ENCODE peak calls at places on chromosomes 12 and 14, in nine cellular contexts. R, O, X, U, B, D, S, W and L are unnamed samples.

GRCh38 chr12:30853561-30854133 is 72.9 kb upstream of the TSPAN11 start:
- DNase-seq in R (no peak), O (no peak), X (no peak), U (no peak), B (no peak), D (no peak), S (no peak), W (no peak), L (no peak)

GRCh38 chr12:12182926-12183325 is 83.9 kb downstream of the LRP6 start:
- DNase-seq in R (no peak), O (no peak), X (no peak), U (peak), B (no peak), D (no peak), S (peak), W (no peak), L (no peak)

GRCh38 chr14:22792158-22792557 is 23.1 kb downstream of the SLC7A7 start:
- DNase-seq in R (no peak), O (no peak), X (no peak), U (no peak), B (no peak), D (no peak), S (no peak), W (no peak), L (no peak)

GRCh38 chr14:101018561-101019290 is 115.2 kb upstream of the RTL1 start:
- DNase-seq in R (no peak), O (no peak), X (no peak), U (no peak), B (no peak), D (no peak), S (no peak), W (no peak), L (peak)

GRCh38 chr14:74141703-74142102 is 56.9 kb downstream of the LIN52 start:
- DNase-seq in R (no peak), O (no peak), X (no peak), U (no peak), B (no peak), D (no peak), S (no peak), W (no peak), L (no peak)

GRCh38 chr12:6582196-6582595 is 14.1 kb upstream of the NOP2 start:
- DNase-seq in R (no peak), O (peak), X (no peak), U (no peak), B (no peak), D (no peak), S (no peak), W (no peak), L (no peak)

GRCh38 chr14:60252630-60253029 is 3.6 kb downstream of the PPM1A start:
- DNase-seq in R (no peak), O (no peak), X (no peak), U (no peak), B (no peak), D (no peak), S (no peak), W (no peak), L (no peak)

GRCh38 chr12:122406701-122407154 is 15.7 kb downstream of the CLIP1 start:
- DNase-seq in R (no peak), O (no peak), X (no peak), U (no peak), B (no peak), D (no peak), S (peak), W (no peak), L (no peak)

GRCh38 chr12:110849748-110850403 is 3.1 kb downstream of the CCDC63 start:
- DNase-seq in R (no peak), O (no peak), X (no peak), U (no peak), B (no peak), D (no peak), S (no peak), W (no peak), L (no peak)